ENCODE peak calls at places on chromosomes 2 and 18, in seven cellular contexts. One of them, this sample, is unnamed.

GRCh38 chr2:156279446-156279845 is 53.1 kb downstream of the NR4A2 start:
- DNase-seq in activated gamma-delta T cell treated with Interleukin-2 at 50 U/mL for 16 hours: no peak
- DNase-seq in CD8-positive, alpha-beta memory T cell: no peak
- DNase-seq in T-helper 22 cell: no peak
- DNase-seq in pancreas: no peak
- DNase-seq in GM12891: no peak
- DNase-seq in activated CD4-positive, alpha-beta T cell treated with anti-CD3 and anti-CD28 coated beads for 1 hour: no peak
- DNase-seq in this sample: no peak

GRCh38 chr2:42914314-42914713 is 121.9 kb upstream of the HAAO start:
- DNase-seq in activated CD4-positive, alpha-beta T cell treated with anti-CD3 and anti-CD28 coated beads for 1 hour: no peak
- DNase-seq in T-helper 22 cell: no peak
- DNase-seq in GM12891: no peak
- DNase-seq in activated gamma-delta T cell treated with Interleukin-2 at 50 U/mL for 16 hours: no peak
- DNase-seq in pancreas: no peak
- DNase-seq in CD8-positive, alpha-beta memory T cell: no peak
- DNase-seq in this sample: no peak

GRCh38 chr2:62334440-62335058 is 138.6 kb downstream of the B3GNT2 start:
- DNase-seq in CD8-positive, alpha-beta memory T cell: no peak
- DNase-seq in T-helper 22 cell: no peak
- DNase-seq in activated gamma-delta T cell treated with Interleukin-2 at 50 U/mL for 16 hours: no peak
- DNase-seq in pancreas: no peak
- DNase-seq in activated CD4-positive, alpha-beta T cell treated with anti-CD3 and anti-CD28 coated beads for 1 hour: no peak
- DNase-seq in GM12891: no peak
- DNase-seq in this sample: no peak

GRCh38 chr2:30336978-30337841 is 105.9 kb downstream of the LBH start:
- DNase-seq in CD8-positive, alpha-beta memory T cell: no peak
- DNase-seq in pancreas: no peak
- DNase-seq in T-helper 22 cell: peak
- DNase-seq in activated gamma-delta T cell treated with Interleukin-2 at 50 U/mL for 16 hours: peak
- DNase-seq in GM12891: peak
- DNase-seq in activated CD4-positive, alpha-beta T cell treated with anti-CD3 and anti-CD28 coated beads for 1 hour: peak
- DNase-seq in this sample: no peak

GRCh38 chr2:216677439-216678097 is 17.8 kb downstream of the IGFBP5 start:
- DNase-seq in CD8-positive, alpha-beta memory T cell: no peak
- DNase-seq in activated CD4-positive, alpha-beta T cell treated with anti-CD3 and anti-CD28 coated beads for 1 hour: no peak
- DNase-seq in activated gamma-delta T cell treated with Interleukin-2 at 50 U/mL for 16 hours: no peak
- DNase-seq in GM12891: no peak
- DNase-seq in T-helper 22 cell: no peak
- DNase-seq in pancreas: no peak
- DNase-seq in this sample: no peak

GRCh38 chr18:44793685-44794084 is 113.0 kb downstream of the SETBP1 start:
- DNase-seq in pancreas: no peak
- DNase-seq in CD8-positive, alpha-beta memory T cell: no peak
- DNase-seq in activated CD4-positive, alpha-beta T cell treated with anti-CD3 and anti-CD28 coated beads for 1 hour: no peak
- DNase-seq in activated gamma-delta T cell treated with Interleukin-2 at 50 U/mL for 16 hours: no peak
- DNase-seq in T-helper 22 cell: no peak
- DNase-seq in GM12891: no peak
- DNase-seq in this sample: no peak

GRCh38 chr2:46257476-46257875 is 39.7 kb upstream of the EPAS1 start:
- DNase-seq in T-helper 22 cell: no peak
- DNase-seq in pancreas: no peak
- DNase-seq in activated CD4-positive, alpha-beta T cell treated with anti-CD3 and anti-CD28 coated beads for 1 hour: no peak
- DNase-seq in GM12891: no peak
- DNase-seq in activated gamma-delta T cell treated with Interleukin-2 at 50 U/mL for 16 hours: no peak
- DNase-seq in CD8-positive, alpha-beta memory T cell: no peak
- DNase-seq in this sample: peak

GRCh38 chr18:71784777-71785176 is 759.4 kb downstream of the CBLN2 start:
- DNase-seq in activated gamma-delta T cell treated with Interleukin-2 at 50 U/mL for 16 hours: no peak
- DNase-seq in CD8-positive, alpha-beta memory T cell: no peak
- DNase-seq in T-helper 22 cell: no peak
- DNase-seq in activated CD4-positive, alpha-beta T cell treated with anti-CD3 and anti-CD28 coated beads for 1 hour: no peak
- DNase-seq in GM12891: no peak
- DNase-seq in pancreas: no peak
- DNase-seq in this sample: no peak

GRCh38 chr2:200356794-200357472 is 50.4 kb downstream of the SPATS2L start:
- DNase-seq in pancreas: no peak
- DNase-seq in GM12891: no peak
- DNase-seq in T-helper 22 cell: no peak
- DNase-seq in activated CD4-positive, alpha-beta T cell treated with anti-CD3 and anti-CD28 coated beads for 1 hour: no peak
- DNase-seq in CD8-positive, alpha-beta memory T cell: no peak
- DNase-seq in activated gamma-delta T cell treated with Interleukin-2 at 50 U/mL for 16 hours: no peak
- DNase-seq in this sample: peak

GRCh38 chr2:83069724-83070123 is 1389.4 kb downstream of the SUCLG1 start:
- DNase-seq in T-helper 22 cell: no peak
- DNase-seq in CD8-positive, alpha-beta memory T cell: no peak
- DNase-seq in activated gamma-delta T cell treated with Interleukin-2 at 50 U/mL for 16 hours: no peak
- DNase-seq in pancreas: no peak
- DNase-seq in GM12891: no peak
- DNase-seq in activated CD4-positive, alpha-beta T cell treated with anti-CD3 and anti-CD28 coated beads for 1 hour: no peak
- DNase-seq in this sample: no peak

GRCh38 chr2:30373881-30374302 is 73.2 kb upstream of the LCLAT1 start:
- DNase-seq in activated gamma-delta T cell treated with Interleukin-2 at 50 U/mL for 16 hours: no peak
- DNase-seq in T-helper 22 cell: no peak
- DNase-seq in CD8-positive, alpha-beta memory T cell: no peak
- DNase-seq in activated CD4-positive, alpha-beta T cell treated with anti-CD3 and anti-CD28 coated beads for 1 hour: no peak
- DNase-seq in GM12891: no peak
- DNase-seq in pancreas: no peak
- DNase-seq in this sample: peak

GRCh38 chr2:175203621-175204496 is 22.3 kb upstream of the ATP5MC3 start:
- DNase-seq in GM12891: no peak
- DNase-seq in pancreas: peak
- DNase-seq in CD8-positive, alpha-beta memory T cell: peak
- DNase-seq in activated CD4-positive, alpha-beta T cell treated with anti-CD3 and anti-CD28 coated beads for 1 hour: peak
- DNase-seq in activated gamma-delta T cell treated with Interleukin-2 at 50 U/mL for 16 hours: peak
- DNase-seq in T-helper 22 cell: no peak
- DNase-seq in this sample: no peak

GRCh38 chr18:79092869-79093268 is 23.7 kb downstream of the ATP9B start:
- DNase-seq in GM12891: no peak
- DNase-seq in T-helper 22 cell: no peak
- DNase-seq in activated gamma-delta T cell treated with Interleukin-2 at 50 U/mL for 16 hours: no peak
- DNase-seq in activated CD4-positive, alpha-beta T cell treated with anti-CD3 and anti-CD28 coated beads for 1 hour: no peak
- DNase-seq in CD8-positive, alpha-beta memory T cell: no peak
- DNase-seq in pancreas: no peak
- DNase-seq in this sample: no peak

GRCh38 chr18:27447930-27448329 is 262.8 kb upstream of the CHST9 start:
- DNase-seq in pancreas: no peak
- DNase-seq in CD8-positive, alpha-beta memory T cell: no peak
- DNase-seq in activated CD4-positive, alpha-beta T cell treated with anti-CD3 and anti-CD28 coated beads for 1 hour: no peak
- DNase-seq in T-helper 22 cell: no peak
- DNase-seq in activated gamma-delta T cell treated with Interleukin-2 at 50 U/mL for 16 hours: no peak
- DNase-seq in GM12891: no peak
- DNase-seq in this sample: no peak

GRCh38 chr2:189440644-189440946 is 679 bp upstream of the WDR75 start:
- DNase-seq in activated CD4-positive, alpha-beta T cell treated with anti-CD3 and anti-CD28 coated beads for 1 hour: no peak
- DNase-seq in activated gamma-delta T cell treated with Interleukin-2 at 50 U/mL for 16 hours: no peak
- DNase-seq in GM12891: no peak
- DNase-seq in T-helper 22 cell: no peak
- DNase-seq in pancreas: no peak
- DNase-seq in CD8-positive, alpha-beta memory T cell: no peak
- DNase-seq in this sample: no peak